ENCODE peak calls at places on chromosomes 13 and 19, in six cellular contexts. X is brain microvascular endothelial cell, Q is thyroid gland, Y is astrocyte of the spinal cord, B is pancreas, S is fibroblast of the aortic adventitia. T is an unnamed sample.
A peak's percentile ranks its signal among the peaks of the same experiment; 100 is the strongest.

GRCh38 chr19:35267818-35268545 is 780 bp upstream of the USF2 start:
- DNase-seq in X (peak; percentile 11), B (peak; percentile 91), Q (peak; percentile 72), S (peak; percentile 63), Y (peak; percentile 60), T (peak; percentile 53)

GRCh38 chr19:39679791-39680168 is 24.1 kb downstream of the LGALS16 start:
- DNase-seq in B (no peak), Q (no peak), Y (no peak), X (no peak), S (no peak), T (no peak)

GRCh38 chr13:111344471-111345191 is 24.2 kb downstream of the TEX29 start:
- DNase-seq in X (peak; percentile 12), Y (peak; percentile 44), Q (peak; percentile 92), B (no peak), S (peak; percentile 7), T (peak; percentile 27)

GRCh38 chr13:37870895-37871550 is 1.5 kb upstream of the TRPC4 start:
- DNase-seq in B (no peak), Q (no peak), X (peak; percentile 61), Y (peak; percentile 88), S (peak; percentile 69), T (peak; percentile 77)

GRCh38 chr19:7196721-7197168 is 97.5 kb downstream of the INSR start:
- DNase-seq in X (no peak), S (peak; percentile 61), Y (no peak), Q (no peak), B (no peak), T (peak; percentile 52)

GRCh38 chr19:34337747-34338146 is 27.2 kb upstream of the GPI start:
- DNase-seq in Y (no peak), X (no peak), B (no peak), Q (peak; percentile 81), S (no peak), T (no peak)

GRCh38 chr19:47598407-47599349 is 10.3 kb upstream of the BICRA start:
- DNase-seq in Q (peak; percentile 49), S (peak; percentile 95), B (no peak), X (peak; percentile 95), Y (peak; percentile 97), T (peak; percentile 98)

GRCh38 chr19:13118424-13119193 is 545 bp downstream of the NACC1 start:
- DNase-seq in X (no peak), Q (peak; percentile 79), B (peak; percentile 82), Y (peak; percentile 34), S (no peak), T (peak; percentile 27)

GRCh38 chr13:100203696-100204367 is 114.9 kb downstream of the PCCA start:
- DNase-seq in B (no peak), X (peak; percentile 23), Y (peak; percentile 85), S (peak; percentile 20), Q (peak; percentile 36), T (peak; percentile 61)

GRCh38 chr13:113905942-113906341 is 42.1 kb upstream of the GAS6 start:
- DNase-seq in Y (no peak), S (no peak), Q (no peak), B (no peak), X (no peak), T (no peak)

GRCh38 chr13:26074706-26075105 is 22.9 kb upstream of the SHISA2 start:
- DNase-seq in Y (peak; percentile 12), S (peak; percentile 8), B (no peak), Q (peak; percentile 74), X (peak; percentile 51), T (no peak)

GRCh38 chr13:50444726-50445125 is 398.8 kb downstream of the DLEU7 start:
- DNase-seq in Q (no peak), X (no peak), S (no peak), Y (no peak), B (no peak), T (no peak)

GRCh38 chr13:90943961-90944360 is 403.5 kb upstream of the MIR17HG start:
- DNase-seq in Y (no peak), X (no peak), B (no peak), S (no peak), Q (no peak), T (no peak)

GRCh38 chr13:96020155-96020575 is 33.0 kb downstream of the UGGT2 start:
- DNase-seq in S (peak; percentile 83), Y (peak; percentile 79), B (no peak), Q (peak; percentile 50), X (peak; percentile 65), T (peak; percentile 73)

GRCh38 chr13:65768545-65768944 is 1461.6 kb downstream of the PCDH9 start:
- DNase-seq in B (no peak), Y (no peak), Q (no peak), X (no peak), S (no peak), T (no peak)

GRCh38 chr19:6677924-6678689 is 8.1 kb upstream of the TNFSF14 start:
- DNase-seq in X (no peak), Y (no peak), S (no peak), Q (no peak), B (no peak), T (no peak)

GRCh38 chr13:34933349-34933748 is 8.7 kb upstream of the NBEA start:
- DNase-seq in S (no peak), Y (no peak), Q (no peak), B (no peak), X (no peak), T (no peak)

GRCh38 chr13:106475852-106476251 is 59.6 kb downstream of the EFNB2 start:
- DNase-seq in X (no peak), S (no peak), Q (no peak), Y (no peak), B (no peak), T (no peak)

GRCh38 chr13:37085656-37086055 is 19.8 kb downstream of the CSNK1A1L start:
- DNase-seq in Y (no peak), S (peak; percentile 39), B (no peak), Q (no peak), X (no peak), T (peak; percentile 61)

GRCh38 chr13:50203256-50204083 is 188.2 kb downstream of the KCNRG start:
- DNase-seq in B (no peak), Y (no peak), Q (no peak), S (no peak), X (no peak), T (no peak)

GRCh38 chr13:63625869-63626268 is 2210.2 kb upstream of the PCDH20 start:
- DNase-seq in B (no peak), Q (no peak), S (no peak), Y (peak; percentile 15), X (peak; percentile 11), T (peak; percentile 20)

GRCh38 chr13:40329682-40330485 is 336.6 kb downstream of the FOXO1 start:
- DNase-seq in B (no peak), Y (peak; percentile 43), S (peak; percentile 58), Q (no peak), X (peak; percentile 69), T (peak; percentile 51)

GRCh38 chr13:101618440-101619187 is 166.1 kb downstream of the ITGBL1 start:
- DNase-seq in Q (no peak), X (no peak), Y (no peak), B (no peak), S (no peak), T (no peak)

GRCh38 chr13:96474158-96474606 is 384.3 kb downstream of the HS6ST3 start:
- DNase-seq in B (no peak), Q (no peak), Y (no peak), X (no peak), S (no peak), T (no peak)

GRCh38 chr13:66618702-66619101 is 611.4 kb downstream of the PCDH9 start:
- DNase-seq in X (no peak), Y (peak; percentile 55), S (peak; percentile 64), B (no peak), Q (no peak), T (peak; percentile 58)

GRCh38 chr19:39342647-39343305 is 555 bp downstream of the SAMD4B start:
- DNase-seq in Q (peak; percentile 10), B (peak; percentile 81), X (no peak), Y (no peak), S (no peak), T (no peak)

GRCh38 chr13:51457086-51457485 is 4.2 kb upstream of the INTS6 start:
- DNase-seq in S (no peak), Y (no peak), Q (no peak), B (no peak), X (no peak), T (no peak)
- H3K4me3 ChIP-seq in S (no peak overlapping the region), Y (no peak overlapping the region), Q (no peak overlapping the region), B (no peak overlapping the region), X (no peak overlapping the region), T (no peak overlapping the region)

DNA sequence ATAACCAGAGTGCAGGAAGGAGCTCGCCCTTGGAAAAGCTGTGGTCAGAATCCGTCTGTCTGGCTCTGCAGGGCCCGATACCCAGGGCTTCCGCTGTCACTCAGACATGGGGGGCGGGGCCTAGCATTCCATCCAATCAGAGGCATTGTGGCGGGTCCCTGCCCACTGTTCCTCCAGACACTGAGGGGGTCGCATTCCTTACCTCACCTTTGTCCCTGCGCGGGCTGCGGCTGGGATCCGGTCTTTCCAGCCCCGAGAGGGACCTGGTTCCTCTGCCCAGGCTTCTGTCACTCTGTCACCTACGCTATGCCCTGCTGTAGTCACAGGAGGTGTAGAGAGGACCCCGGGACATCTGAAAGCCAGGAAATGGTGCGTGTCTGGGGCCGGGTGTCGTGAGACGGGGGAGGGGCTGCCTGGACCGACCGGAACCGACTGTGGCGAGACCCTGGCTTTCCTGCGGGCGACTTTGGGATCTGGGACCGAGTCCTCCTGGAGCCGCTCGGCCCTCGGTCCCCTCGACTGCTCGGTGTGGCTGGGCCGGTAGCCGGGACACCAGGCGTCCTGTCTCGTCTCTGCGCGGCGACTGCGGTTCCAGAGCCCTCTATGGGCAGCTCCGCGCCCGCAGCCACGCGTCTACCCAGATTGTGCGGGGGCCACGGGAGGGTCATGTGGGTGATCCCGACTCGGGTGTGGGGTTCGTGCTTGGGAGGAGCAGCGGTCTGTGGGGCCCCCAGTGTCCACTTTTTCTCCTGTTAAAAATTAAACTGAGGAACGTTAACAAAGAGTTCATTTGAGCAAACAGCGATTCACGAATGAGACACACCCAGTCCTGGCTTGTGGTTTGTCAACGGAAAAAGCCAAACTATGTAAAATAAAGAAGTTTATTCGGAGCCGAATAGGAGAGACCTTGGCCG is at the start of gene ZNF69:
- DNase-seq in Y (peak; percentile 65), S (peak; percentile 50), B (peak; percentile 94), X (peak; percentile 75), Q (peak; percentile 96), T (peak; percentile 37)
- TF ChIP-seq CTCF in Y (peak; percentile 34), S (peak; percentile 19), B (no peak), X (peak; percentile 44), Q (no peak), T (no peak)

DNA sequence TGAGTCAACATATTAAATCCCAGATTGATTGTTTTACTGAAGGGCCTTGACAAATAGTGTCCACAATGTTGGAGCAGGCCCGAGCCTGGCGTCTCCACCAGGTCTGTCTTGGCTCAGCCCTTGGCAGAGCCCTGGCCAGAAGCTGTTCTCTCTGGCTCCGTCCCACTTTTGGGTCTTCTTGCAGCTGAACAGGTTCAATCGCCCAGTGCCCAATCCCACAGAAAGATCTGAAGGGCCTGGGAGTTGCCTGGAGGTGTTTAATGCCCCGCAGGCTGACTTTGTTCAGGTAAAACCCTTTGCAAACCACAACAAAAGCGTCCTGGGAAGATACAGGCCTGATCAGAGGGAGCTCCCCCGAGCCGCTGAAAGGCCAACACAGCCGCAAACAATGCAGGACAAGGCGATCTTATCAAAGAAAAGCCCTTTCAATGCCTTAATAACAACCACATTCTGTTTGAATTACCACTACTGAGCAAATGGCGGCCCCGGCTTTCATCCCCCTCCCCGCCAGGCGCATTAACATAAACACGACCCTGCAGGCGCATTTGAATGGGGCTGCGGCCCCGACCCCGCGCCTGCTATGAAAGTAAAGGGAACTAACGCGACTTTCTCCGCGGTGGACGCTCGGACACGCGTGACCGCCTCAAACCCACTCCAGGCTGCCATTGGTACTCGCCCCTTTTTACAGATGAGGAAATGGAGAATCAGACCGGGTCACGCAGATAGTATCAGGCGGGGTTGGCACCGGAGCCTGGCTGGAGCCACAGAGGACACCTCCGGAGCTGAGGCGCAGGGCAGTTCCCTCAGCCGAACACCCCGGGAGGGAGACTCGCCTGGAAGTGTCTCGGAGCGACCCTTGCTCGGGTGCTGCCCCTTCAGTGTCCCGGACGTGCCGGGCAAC is 3.1 kb downstream of the CDX2 start:
- DNase-seq in X (no peak), S (no peak), B (peak; percentile 74), Y (no peak), Q (no peak), T (no peak)
- H3K4me3 ChIP-seq in X (no peak overlapping the region), S (no peak overlapping the region), B (peak overlapping the region; percentile 52), Y (no peak overlapping the region), Q (no peak overlapping the region), T (no peak overlapping the region)

GRCh38 chr19:37669336-37669963 is 14.2 kb upstream of the ZFP30 start:
- DNase-seq in Q (no peak), B (no peak), X (no peak), S (no peak), Y (no peak), T (peak; percentile 0)
- TF ChIP-seq CTCF in Q (no peak), B (no peak), X (no peak), S (no peak), Y (no peak), T (no peak)

T was measured in fibroblast of mammary gland.